ENCODE peak calls at places on chromosomes 6 and 20, in six cellular contexts. One of them, this sample, is unnamed.

GRCh38 chr20:61353261-61353995 is 101.4 kb downstream of the CDH4 start:
- DNase-seq in heart right ventricle: no peak
- DNase-seq in cardiac muscle cell: no peak
- DNase-seq in endothelial cell of umbilical vein: no peak
- DNase-seq in CD4-positive, CD25-positive, alpha-beta regulatory T cell: no peak
- DNase-seq in brain microvascular endothelial cell: no peak
- DNase-seq in this sample: no peak

GRCh38 chr6:106643061-106643460 is 13.7 kb downstream of the QRSL1 start:
- DNase-seq in heart right ventricle: no peak
- DNase-seq in cardiac muscle cell: no peak
- DNase-seq in endothelial cell of umbilical vein: no peak
- DNase-seq in CD4-positive, CD25-positive, alpha-beta regulatory T cell: no peak
- DNase-seq in brain microvascular endothelial cell: no peak
- DNase-seq in this sample: no peak

GRCh38 chr6:45196121-45196520 is 132.0 kb upstream of the RUNX2 start:
- DNase-seq in heart right ventricle: no peak
- DNase-seq in cardiac muscle cell: no peak
- DNase-seq in endothelial cell of umbilical vein: no peak
- DNase-seq in CD4-positive, CD25-positive, alpha-beta regulatory T cell: no peak
- DNase-seq in brain microvascular endothelial cell: no peak
- DNase-seq in this sample: no peak

GRCh38 chr20:32485126-32485769 is 99.9 kb downstream of the NOL4L start:
- DNase-seq in heart right ventricle: peak; percentile 78
- DNase-seq in cardiac muscle cell: peak; percentile 77
- DNase-seq in endothelial cell of umbilical vein: peak; percentile 91
- DNase-seq in CD4-positive, CD25-positive, alpha-beta regulatory T cell: peak; percentile 88
- DNase-seq in brain microvascular endothelial cell: peak; percentile 82
- DNase-seq in this sample: no peak

GRCh38 chr6:43257746-43258145 is 14.5 kb downstream of the TTBK1 start:
- DNase-seq in heart right ventricle: no peak
- DNase-seq in cardiac muscle cell: no peak
- DNase-seq in endothelial cell of umbilical vein: no peak
- DNase-seq in CD4-positive, CD25-positive, alpha-beta regulatory T cell: no peak
- DNase-seq in brain microvascular endothelial cell: no peak
- DNase-seq in this sample: no peak

GRCh38 chr6:139448094-139448649 is 73.7 kb upstream of the CITED2 start:
- DNase-seq in heart right ventricle: no peak
- DNase-seq in cardiac muscle cell: no peak
- DNase-seq in endothelial cell of umbilical vein: no peak
- DNase-seq in CD4-positive, CD25-positive, alpha-beta regulatory T cell: no peak
- DNase-seq in brain microvascular endothelial cell: no peak
- DNase-seq in this sample: no peak

GRCh38 chr6:8499540-8499939 is 64.2 kb upstream of the SLC35B3 start:
- DNase-seq in heart right ventricle: no peak
- DNase-seq in cardiac muscle cell: peak; percentile 9
- DNase-seq in endothelial cell of umbilical vein: no peak
- DNase-seq in CD4-positive, CD25-positive, alpha-beta regulatory T cell: no peak
- DNase-seq in brain microvascular endothelial cell: no peak
- DNase-seq in this sample: no peak

GRCh38 chr6:5025911-5026819 is 22.3 kb upstream of the RPP40 start:
- DNase-seq in heart right ventricle: peak; percentile 64
- DNase-seq in cardiac muscle cell: peak; percentile 74
- DNase-seq in endothelial cell of umbilical vein: peak; percentile 61
- DNase-seq in CD4-positive, CD25-positive, alpha-beta regulatory T cell: no peak
- DNase-seq in brain microvascular endothelial cell: peak; percentile 6
- DNase-seq in this sample: no peak

GRCh38 chr6:105886812-105887513 is 199.2 kb upstream of the PRDM1 start:
- DNase-seq in heart right ventricle: no peak
- DNase-seq in cardiac muscle cell: no peak
- DNase-seq in endothelial cell of umbilical vein: no peak
- DNase-seq in CD4-positive, CD25-positive, alpha-beta regulatory T cell: no peak
- DNase-seq in brain microvascular endothelial cell: no peak
- DNase-seq in this sample: no peak

GRCh38 chr6:128519931-128520435 is 416 bp downstream of the PTPRK start:
- DNase-seq in heart right ventricle: peak; percentile 61
- DNase-seq in cardiac muscle cell: no peak
- DNase-seq in endothelial cell of umbilical vein: no peak
- DNase-seq in CD4-positive, CD25-positive, alpha-beta regulatory T cell: no peak
- DNase-seq in brain microvascular endothelial cell: no peak
- DNase-seq in this sample: no peak

GRCh38 chr6:107532707-107533106 is 42.8 kb downstream of the SOBP start:
- DNase-seq in heart right ventricle: peak; percentile 31
- DNase-seq in cardiac muscle cell: no peak
- DNase-seq in endothelial cell of umbilical vein: no peak
- DNase-seq in CD4-positive, CD25-positive, alpha-beta regulatory T cell: no peak
- DNase-seq in brain microvascular endothelial cell: no peak
- DNase-seq in this sample: no peak

GRCh38 chr6:144582939-144583613 is 297.9 kb downstream of the UTRN start:
- DNase-seq in heart right ventricle: peak; percentile 32
- DNase-seq in cardiac muscle cell: peak; percentile 24
- DNase-seq in endothelial cell of umbilical vein: no peak
- DNase-seq in CD4-positive, CD25-positive, alpha-beta regulatory T cell: peak; percentile 61
- DNase-seq in brain microvascular endothelial cell: no peak
- DNase-seq in this sample: no peak

GRCh38 chr6:161918154-161918553 is 644.3 kb upstream of the AGPAT4 start:
- DNase-seq in heart right ventricle: no peak
- DNase-seq in cardiac muscle cell: no peak
- DNase-seq in endothelial cell of umbilical vein: no peak
- DNase-seq in CD4-positive, CD25-positive, alpha-beta regulatory T cell: no peak
- DNase-seq in brain microvascular endothelial cell: no peak
- DNase-seq in this sample: peak; percentile 65

GRCh38 chr6:97726378-97726777 is 443.4 kb upstream of the MMS22L start:
- DNase-seq in heart right ventricle: no peak
- DNase-seq in cardiac muscle cell: peak; percentile 49
- DNase-seq in endothelial cell of umbilical vein: no peak
- DNase-seq in CD4-positive, CD25-positive, alpha-beta regulatory T cell: no peak
- DNase-seq in brain microvascular endothelial cell: no peak
- DNase-seq in this sample: no peak

GRCh38 chr20:4153251-4153650 is 137.9 kb upstream of the RNF24 start:
- DNase-seq in heart right ventricle: no peak
- DNase-seq in cardiac muscle cell: no peak
- DNase-seq in endothelial cell of umbilical vein: no peak
- DNase-seq in CD4-positive, CD25-positive, alpha-beta regulatory T cell: no peak
- DNase-seq in brain microvascular endothelial cell: no peak
- DNase-seq in this sample: no peak

GRCh38 chr20:52494244-52494643 is 302.7 kb upstream of the ZFP64 start:
- DNase-seq in heart right ventricle: no peak
- DNase-seq in cardiac muscle cell: no peak
- DNase-seq in endothelial cell of umbilical vein: peak; percentile 94
- DNase-seq in CD4-positive, CD25-positive, alpha-beta regulatory T cell: no peak
- DNase-seq in brain microvascular endothelial cell: peak; percentile 46
- DNase-seq in this sample: peak; percentile 81

GRCh38 chr20:47310729-47311128 is 45.8 kb downstream of the ZMYND8 start:
- DNase-seq in heart right ventricle: no peak
- DNase-seq in cardiac muscle cell: no peak
- DNase-seq in endothelial cell of umbilical vein: no peak
- DNase-seq in CD4-positive, CD25-positive, alpha-beta regulatory T cell: no peak
- DNase-seq in brain microvascular endothelial cell: no peak
- DNase-seq in this sample: no peak

GRCh38 chr6:107509506-107509905 is 19.6 kb downstream of the SOBP start:
- DNase-seq in heart right ventricle: no peak
- DNase-seq in cardiac muscle cell: no peak
- DNase-seq in endothelial cell of umbilical vein: peak; percentile 22
- DNase-seq in CD4-positive, CD25-positive, alpha-beta regulatory T cell: no peak
- DNase-seq in brain microvascular endothelial cell: no peak
- DNase-seq in this sample: peak; percentile 49

GRCh38 chr6:154615483-154616025 is 105.1 kb upstream of the CNKSR3 start:
- DNase-seq in heart right ventricle: peak; percentile 61
- DNase-seq in cardiac muscle cell: peak; percentile 31
- DNase-seq in endothelial cell of umbilical vein: peak; percentile 27
- DNase-seq in CD4-positive, CD25-positive, alpha-beta regulatory T cell: no peak
- DNase-seq in brain microvascular endothelial cell: peak; percentile 59
- DNase-seq in this sample: peak; percentile 90

GRCh38 chr6:149451361-149452061 is 33.3 kb downstream of the ZC3H12D start:
- DNase-seq in heart right ventricle: no peak
- DNase-seq in cardiac muscle cell: peak; percentile 17
- DNase-seq in endothelial cell of umbilical vein: no peak
- DNase-seq in CD4-positive, CD25-positive, alpha-beta regulatory T cell: no peak
- DNase-seq in brain microvascular endothelial cell: no peak
- DNase-seq in this sample: no peak

GRCh38 chr6:92052513-92052912 is 1366.8 kb downstream of the EPHA7 start:
- DNase-seq in heart right ventricle: no peak
- DNase-seq in cardiac muscle cell: no peak
- DNase-seq in endothelial cell of umbilical vein: no peak
- DNase-seq in CD4-positive, CD25-positive, alpha-beta regulatory T cell: no peak
- DNase-seq in brain microvascular endothelial cell: no peak
- DNase-seq in this sample: no peak

GRCh38 chr20:45890997-45891983 is at the start of the genes CTSA and NEURL2:
- DNase-seq in heart right ventricle: peak; percentile 94
- DNase-seq in cardiac muscle cell: peak; percentile 96
- DNase-seq in endothelial cell of umbilical vein: peak; percentile 88
- DNase-seq in CD4-positive, CD25-positive, alpha-beta regulatory T cell: peak; percentile 80
- DNase-seq in brain microvascular endothelial cell: peak; percentile 89
- DNase-seq in this sample: no peak

GRCh38 chr6:137931849-137932465 is 64.9 kb downstream of the TNFAIP3 start:
- DNase-seq in heart right ventricle: no peak
- DNase-seq in cardiac muscle cell: no peak
- DNase-seq in endothelial cell of umbilical vein: no peak
- DNase-seq in CD4-positive, CD25-positive, alpha-beta regulatory T cell: no peak
- DNase-seq in brain microvascular endothelial cell: no peak
- DNase-seq in this sample: no peak

GRCh38 chr6:99613705-99614429 is 7.2 kb downstream of the PRDM13 start:
- DNase-seq in heart right ventricle: no peak
- DNase-seq in cardiac muscle cell: peak; percentile 47
- DNase-seq in endothelial cell of umbilical vein: no peak
- DNase-seq in CD4-positive, CD25-positive, alpha-beta regulatory T cell: no peak
- DNase-seq in brain microvascular endothelial cell: no peak
- DNase-seq in this sample: no peak

GRCh38 chr6:77463308-77463880 is at the start of gene HTR1B:
- DNase-seq in heart right ventricle: no peak
- DNase-seq in cardiac muscle cell: peak; percentile 63
- DNase-seq in endothelial cell of umbilical vein: peak; percentile 58
- DNase-seq in CD4-positive, CD25-positive, alpha-beta regulatory T cell: no peak
- DNase-seq in brain microvascular endothelial cell: no peak
- DNase-seq in this sample: no peak

GRCh38 chr6:89034586-89035251 is 45.8 kb upstream of the PNRC1 start:
- DNase-seq in heart right ventricle: peak; percentile 30
- DNase-seq in cardiac muscle cell: no peak
- DNase-seq in endothelial cell of umbilical vein: no peak
- DNase-seq in CD4-positive, CD25-positive, alpha-beta regulatory T cell: no peak
- DNase-seq in brain microvascular endothelial cell: no peak
- DNase-seq in this sample: no peak

GRCh38 chr6:127462391-127462790 is 3.2 kb upstream of the KIAA0408 start:
- DNase-seq in heart right ventricle: no peak
- DNase-seq in cardiac muscle cell: peak; percentile 39
- DNase-seq in endothelial cell of umbilical vein: no peak
- DNase-seq in CD4-positive, CD25-positive, alpha-beta regulatory T cell: no peak
- DNase-seq in brain microvascular endothelial cell: no peak
- DNase-seq in this sample: no peak

GRCh38 chr6:105733556-105734162 is 330.8 kb upstream of the PREP start:
- DNase-seq in heart right ventricle: no peak
- DNase-seq in cardiac muscle cell: peak; percentile 8
- DNase-seq in endothelial cell of umbilical vein: peak; percentile 13
- DNase-seq in CD4-positive, CD25-positive, alpha-beta regulatory T cell: peak; percentile 35
- DNase-seq in brain microvascular endothelial cell: no peak
- DNase-seq in this sample: no peak

GRCh38 chr6:144447487-144447886 is 162.4 kb downstream of the UTRN start:
- DNase-seq in heart right ventricle: no peak
- DNase-seq in cardiac muscle cell: no peak
- DNase-seq in endothelial cell of umbilical vein: peak; percentile 55
- DNase-seq in CD4-positive, CD25-positive, alpha-beta regulatory T cell: no peak
- DNase-seq in brain microvascular endothelial cell: peak; percentile 42
- DNase-seq in this sample: no peak

GRCh38 chr6:29926795-29927427 is 15.4 kb upstream of the HLA-A start:
- DNase-seq in heart right ventricle: peak; percentile 77
- DNase-seq in cardiac muscle cell: no peak
- DNase-seq in endothelial cell of umbilical vein: peak; percentile 47
- DNase-seq in CD4-positive, CD25-positive, alpha-beta regulatory T cell: peak; percentile 78
- DNase-seq in brain microvascular endothelial cell: peak; percentile 35
- DNase-seq in this sample: no peak
- H3K4me3 ChIP-seq in heart right ventricle: peak overlapping the region; percentile 70
- H3K4me3 ChIP-seq in cardiac muscle cell: no peak overlapping the region
- H3K4me3 ChIP-seq in endothelial cell of umbilical vein: peak overlapping the region; percentile 74
- H3K4me3 ChIP-seq in CD4-positive, CD25-positive, alpha-beta regulatory T cell: peak overlapping the region; percentile 82
- H3K4me3 ChIP-seq in brain microvascular endothelial cell: peak overlapping the region; percentile 77
- H3K4me3 ChIP-seq in this sample: peak overlapping the region; percentile 46

GRCh38 chr20:22584922-22585785 is 782 bp upstream of the FOXA2 start:
- DNase-seq in heart right ventricle: no peak
- DNase-seq in cardiac muscle cell: peak; percentile 18
- DNase-seq in endothelial cell of umbilical vein: no peak
- DNase-seq in CD4-positive, CD25-positive, alpha-beta regulatory T cell: no peak
- DNase-seq in brain microvascular endothelial cell: no peak
- DNase-seq in this sample: no peak
- H3K4me3 ChIP-seq in heart right ventricle: no peak overlapping the region
- H3K4me3 ChIP-seq in cardiac muscle cell: peak overlapping the region; percentile 3
- H3K4me3 ChIP-seq in endothelial cell of umbilical vein: no peak overlapping the region
- H3K4me3 ChIP-seq in CD4-positive, CD25-positive, alpha-beta regulatory T cell: no peak overlapping the region
- H3K4me3 ChIP-seq in brain microvascular endothelial cell: no peak overlapping the region
- H3K4me3 ChIP-seq in this sample: no peak overlapping the region

GRCh38 chr6:6793388-6794250 is 205.1 kb downstream of the LY86 start:
- DNase-seq in heart right ventricle: no peak
- DNase-seq in cardiac muscle cell: no peak
- DNase-seq in endothelial cell of umbilical vein: no peak
- DNase-seq in CD4-positive, CD25-positive, alpha-beta regulatory T cell: no peak
- DNase-seq in brain microvascular endothelial cell: no peak
- DNase-seq in this sample: no peak

GRCh38 chr6:6788394-6789020 is 200.0 kb downstream of the LY86 start:
- DNase-seq in heart right ventricle: no peak
- DNase-seq in cardiac muscle cell: no peak
- DNase-seq in endothelial cell of umbilical vein: peak; percentile 30
- DNase-seq in CD4-positive, CD25-positive, alpha-beta regulatory T cell: no peak
- DNase-seq in brain microvascular endothelial cell: no peak
- DNase-seq in this sample: no peak

GRCh38 chr6:6795396-6795795 is 206.9 kb downstream of the LY86 start:
- DNase-seq in heart right ventricle: no peak
- DNase-seq in cardiac muscle cell: no peak
- DNase-seq in endothelial cell of umbilical vein: no peak
- DNase-seq in CD4-positive, CD25-positive, alpha-beta regulatory T cell: no peak
- DNase-seq in brain microvascular endothelial cell: no peak
- DNase-seq in this sample: no peak

GRCh38 chr6:6790393-6790792 is 201.9 kb downstream of the LY86 start:
- DNase-seq in heart right ventricle: no peak
- DNase-seq in cardiac muscle cell: no peak
- DNase-seq in endothelial cell of umbilical vein: no peak
- DNase-seq in CD4-positive, CD25-positive, alpha-beta regulatory T cell: no peak
- DNase-seq in brain microvascular endothelial cell: no peak
- DNase-seq in this sample: no peak

DNA sequence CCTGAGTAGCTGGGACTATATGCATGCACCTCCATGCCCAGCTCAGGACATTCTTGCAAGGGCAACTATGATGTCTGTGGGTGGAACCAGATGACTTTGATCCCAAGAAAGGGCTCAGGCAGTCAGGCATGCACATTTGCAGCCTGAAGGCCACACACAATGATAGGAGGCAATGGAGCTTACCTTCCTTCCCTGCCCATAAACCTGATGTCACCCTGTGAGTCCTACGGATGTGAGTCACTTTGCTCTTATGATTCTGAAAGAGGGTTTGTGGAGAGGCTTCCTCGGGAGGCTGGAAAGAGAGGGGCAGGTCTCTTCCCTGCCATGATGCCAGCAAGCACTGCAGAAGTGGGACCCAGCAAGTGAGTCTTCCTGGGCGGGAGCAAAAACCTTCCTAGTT is 202.4 kb downstream of the LY86 start:
- DNase-seq in heart right ventricle: no peak
- DNase-seq in cardiac muscle cell: no peak
- DNase-seq in endothelial cell of umbilical vein: no peak
- DNase-seq in CD4-positive, CD25-positive, alpha-beta regulatory T cell: no peak
- DNase-seq in brain microvascular endothelial cell: no peak
- DNase-seq in this sample: no peak
- H3K4me3 ChIP-seq in heart right ventricle: no peak overlapping the region
- H3K4me3 ChIP-seq in cardiac muscle cell: no peak overlapping the region
- H3K4me3 ChIP-seq in endothelial cell of umbilical vein: no peak overlapping the region
- H3K4me3 ChIP-seq in CD4-positive, CD25-positive, alpha-beta regulatory T cell: no peak overlapping the region
- H3K4me3 ChIP-seq in brain microvascular endothelial cell: no peak overlapping the region
- H3K4me3 ChIP-seq in this sample: no peak overlapping the region

GRCh38 chr6:26475823-26476729 is 18.3 kb downstream of the BTN2A1 start:
- DNase-seq in heart right ventricle: no peak
- DNase-seq in cardiac muscle cell: no peak
- DNase-seq in endothelial cell of umbilical vein: no peak
- DNase-seq in CD4-positive, CD25-positive, alpha-beta regulatory T cell: no peak
- DNase-seq in brain microvascular endothelial cell: no peak
- DNase-seq in this sample: no peak
- H3K4me3 ChIP-seq in heart right ventricle: no peak overlapping the region
- H3K4me3 ChIP-seq in cardiac muscle cell: no peak overlapping the region
- H3K4me3 ChIP-seq in endothelial cell of umbilical vein: no peak overlapping the region
- H3K4me3 ChIP-seq in CD4-positive, CD25-positive, alpha-beta regulatory T cell: no peak overlapping the region
- H3K4me3 ChIP-seq in brain microvascular endothelial cell: no peak overlapping the region
- H3K4me3 ChIP-seq in this sample: no peak overlapping the region

This sample was measured in retinal pigment epithelial cell.